ENCODE peak calls at places on chromosomes 11 and 22, in nine cellular contexts. Z is CD8-positive, alpha-beta T cell; P is stimulated activated naive CD4-positive, alpha-beta T cell; M is mucosa of descending colon; Y is naive B cell; D is upper lobe of right lung; O is K562; C is CD4-positive, alpha-beta T cell; R is HTR-8/SVneo. J is an unnamed sample.

GRCh38 chr22:49011379-49011768 is 816.3 kb downstream of the BRD1 start:
- DNase-seq in Z (no peak), P (no peak), M (no peak), Y (no peak), D (no peak), O (no peak), C (no peak), R (no peak), J (no peak)

GRCh38 chr11:12539570-12539969 is 134.7 kb upstream of the TEAD1 start:
- DNase-seq in Z (no peak), P (no peak), M (no peak), Y (no peak), D (no peak), O (no peak), C (no peak), R (peak; percentile 49), J (peak; percentile 82)

GRCh38 chr11:64553554-64554201 is 37.3 kb upstream of the SLC22A12 start:
- DNase-seq in Z (peak; percentile 63), P (peak; percentile 15), M (peak; percentile 81), Y (peak; percentile 37), D (peak; percentile 79), O (peak; percentile 80), C (peak; percentile 49), R (peak; percentile 55), J (peak; percentile 62)

GRCh38 chr11:253160-253885 is 16.5 kb downstream of the PSMD13 start:
- DNase-seq in Z (no peak), P (no peak), M (no peak), Y (no peak), D (no peak), O (no peak), C (no peak), R (no peak), J (no peak)

GRCh38 chr22:48938741-48939140 is 888.9 kb downstream of the BRD1 start:
- DNase-seq in Z (no peak), P (no peak), M (no peak), Y (no peak), D (peak; percentile 8), O (no peak), C (no peak), R (no peak), J (no peak)

GRCh38 chr22:30566125-30566524 is 8.3 kb downstream of the GAL3ST1 start:
- DNase-seq in Z (no peak), P (no peak), M (peak; percentile 65), Y (no peak), D (no peak), O (no peak), C (no peak), R (no peak), J (no peak)

GRCh38 chr11:16041207-16041606 is 315.1 kb downstream of the SOX6 start:
- DNase-seq in Z (no peak), P (no peak), M (no peak), Y (no peak), D (no peak), O (no peak), C (no peak), R (no peak), J (no peak)

GRCh38 chr11:5611627-5612026 is 13.2 kb upstream of the TRIM34 start:
- DNase-seq in Z (no peak), P (no peak), M (no peak), Y (no peak), D (no peak), O (peak; percentile 22), C (no peak), R (no peak), J (no peak)

GRCh38 chr11:78323356-78323755 is 94.3 kb downstream of the GAB2 start:
- DNase-seq in Z (no peak), P (no peak), M (no peak), Y (no peak), D (no peak), O (no peak), C (no peak), R (no peak), J (no peak)

GRCh38 chr11:115334932-115335788 is 169.1 kb downstream of the CADM1 start:
- DNase-seq in Z (no peak), P (no peak), M (no peak), Y (no peak), D (no peak), O (peak; percentile 14), C (no peak), R (peak; percentile 4), J (no peak)

GRCh38 chr11:86610559-86611341 is 61.7 kb downstream of the ME3 start:
- DNase-seq in Z (no peak), P (no peak), M (no peak), Y (no peak), D (no peak), O (no peak), C (no peak), R (no peak), J (no peak)

GRCh38 chr11:13114566-13115465 is 105.7 kb downstream of the RASSF10 start:
- DNase-seq in Z (no peak), P (no peak), M (peak; percentile 25), Y (no peak), D (no peak), O (peak; percentile 73), C (no peak), R (peak; percentile 29), J (no peak)

GRCh38 chr11:74702383-74703007 is 28.7 kb downstream of the CHRDL2 start:
- DNase-seq in Z (peak; percentile 55), P (peak; percentile 20), M (peak; percentile 64), Y (peak; percentile 41), D (peak; percentile 78), O (peak; percentile 84), C (peak; percentile 34), R (peak; percentile 88), J (peak; percentile 84)

GRCh38 chr11:74989269-74989655 is 529 bp downstream of the NEU3 start:
- DNase-seq in Z (no peak), P (no peak), M (peak; percentile 21), Y (no peak), D (no peak), O (no peak), C (no peak), R (no peak), J (peak; percentile 15)

GRCh38 chr22:35315855-35316745 is 16.4 kb downstream of the TOM1 start:
- DNase-seq in Z (no peak), P (no peak), M (no peak), Y (no peak), D (peak; percentile 57), O (no peak), C (no peak), R (no peak), J (no peak)

GRCh38 chr11:122696662-122697061 is 41.1 kb downstream of the UBASH3B start:
- DNase-seq in Z (peak; percentile 65), P (peak; percentile 62), M (peak; percentile 26), Y (peak; percentile 57), D (no peak), O (peak; percentile 23), C (peak; percentile 41), R (no peak), J (no peak)

GRCh38 chr22:22228421-22228820 is 16.2 kb upstream of the VPREB1 start:
- DNase-seq in Z (no peak), P (no peak), M (no peak), Y (no peak), D (no peak), O (no peak), C (no peak), R (no peak), J (no peak)

GRCh38 chr11:105538531-105538930 is 71.3 kb upstream of the GRIA4 start:
- DNase-seq in Z (no peak), P (no peak), M (no peak), Y (no peak), D (no peak), O (no peak), C (no peak), R (no peak), J (no peak)

GRCh38 chr22:44730490-44731356 is 21.7 kb upstream of the ARHGAP8 start:
- DNase-seq in Z (no peak), P (no peak), M (no peak), Y (no peak), D (no peak), O (no peak), C (no peak), R (no peak), J (no peak)

GRCh38 chr11:126734752-126735151 is 265.8 kb downstream of the KIRREL3 start:
- DNase-seq in Z (no peak), P (no peak), M (no peak), Y (no peak), D (no peak), O (no peak), C (no peak), R (no peak), J (no peak)

GRCh38 chr11:79335681-79336080 is 105.1 kb downstream of the TENM4 start:
- DNase-seq in Z (no peak), P (no peak), M (no peak), Y (no peak), D (no peak), O (no peak), C (no peak), R (no peak), J (no peak)

GRCh38 chr11:97454988-97455387 is 1065.2 kb downstream of the JRKL start:
- DNase-seq in Z (no peak), P (no peak), M (no peak), Y (no peak), D (no peak), O (no peak), C (no peak), R (peak; percentile 14), J (peak; percentile 15)

J was measured in hepatic stellate cell.